ENCODE peak calls at places on chromosomes 4 and X, in eight cellular contexts. N, H, C, L, Q, D, O and R are unnamed samples.

GRCh38 chr4:15234585-15235126 is 193.2 kb upstream of the C1QTNF7 start:
- DNase-seq in N (no peak), H (peak; percentile 97), C (no peak), L (no peak), Q (no peak), D (no peak), O (peak; percentile 94), R (no peak)

GRCh38 chrX:119870626-119871131 is 854 bp downstream of the RNF113A start:
- DNase-seq in N (no peak), H (peak; percentile 58), C (no peak), L (peak; percentile 54), Q (no peak), D (no peak), O (peak; percentile 56), R (peak; percentile 66)

GRCh38 chr4:108492816-108493595 is 127.4 kb upstream of the RPL34 start:
- DNase-seq in N (no peak), H (peak; percentile 42), C (no peak), L (peak; percentile 47), Q (no peak), D (peak; percentile 75), O (peak; percentile 23), R (peak; percentile 52)

GRCh38 chr4:35900608-35901243 is 343.6 kb downstream of the ARAP2 start:
- DNase-seq in N (no peak), H (no peak), C (no peak), L (no peak), Q (no peak), D (no peak), O (no peak), R (no peak)

GRCh38 chrX:50903387-50904027 is 7.0 kb upstream of the BMP15 start:
- DNase-seq in N (peak; percentile 18), H (peak; percentile 47), C (no peak), L (no peak), Q (no peak), D (no peak), O (peak; percentile 63), R (peak; percentile 79)

GRCh38 chr4:147958459-147959065 is 226.7 kb downstream of the ARHGAP10 start:
- DNase-seq in N (no peak), H (no peak), C (no peak), L (no peak), Q (no peak), D (no peak), O (no peak), R (no peak)

GRCh38 chrX:46553935-46554334 is 8.7 kb upstream of the ZNF674 start:
- DNase-seq in N (no peak), H (no peak), C (no peak), L (no peak), Q (no peak), D (no peak), O (no peak), R (no peak)

GRCh38 chrX:13168276-13168675 is 123.9 kb upstream of the FAM9C start:
- DNase-seq in N (no peak), H (no peak), C (no peak), L (no peak), Q (no peak), D (no peak), O (no peak), R (no peak)

GRCh38 chr4:2321279-2322196 is 59.6 kb upstream of the MXD4 start:
- DNase-seq in N (no peak), H (no peak), C (no peak), L (no peak), Q (no peak), D (no peak), O (no peak), R (no peak)

GRCh38 chr4:184262901-184263300 is 45.2 kb upstream of the ENPP6 start:
- DNase-seq in N (no peak), H (peak; percentile 21), C (no peak), L (no peak), Q (no peak), D (no peak), O (peak; percentile 79), R (no peak)

GRCh38 chr4:16082038-16082423 is 1.8 kb downstream of the PROM1 start:
- DNase-seq in N (no peak), H (no peak), C (no peak), L (no peak), Q (no peak), D (no peak), O (peak; percentile 8), R (no peak)

GRCh38 chr4:169416997-169417396 is 146.2 kb upstream of the SH3RF1 start:
- DNase-seq in N (no peak), H (peak; percentile 13), C (no peak), L (no peak), Q (no peak), D (no peak), O (no peak), R (no peak)

GRCh38 chr4:2663275-2663674 is 92.9 kb downstream of the TNIP2 start:
- DNase-seq in N (no peak), H (no peak), C (no peak), L (no peak), Q (no peak), D (no peak), O (no peak), R (no peak)

GRCh38 chr4:39125600-39125985 is 56.7 kb upstream of the WDR19 start:
- DNase-seq in N (no peak), H (no peak), C (no peak), L (no peak), Q (no peak), D (no peak), O (no peak), R (no peak)

GRCh38 chr4:106704253-106704870 is 331.8 kb downstream of the DKK2 start:
- DNase-seq in N (no peak), H (no peak), C (no peak), L (no peak), Q (no peak), D (no peak), O (peak; percentile 71), R (no peak)

GRCh38 chr4:1900624-1901023 is 29.4 kb downstream of the NSD2 start:
- DNase-seq in N (no peak), H (no peak), C (peak; percentile 52), L (no peak), Q (no peak), D (no peak), O (no peak), R (no peak)

GRCh38 chr4:105462610-105463009 is 11.3 kb downstream of the PPA2 start:
- DNase-seq in N (no peak), H (no peak), C (no peak), L (no peak), Q (no peak), D (no peak), O (no peak), R (no peak)

GRCh38 chrX:38458071-38458470 is 103.3 kb upstream of the TSPAN7 start:
- DNase-seq in N (no peak), H (no peak), C (no peak), L (no peak), Q (no peak), D (no peak), O (no peak), R (no peak)

GRCh38 chr4:183399166-183399565 is 45.3 kb upstream of the CDKN2AIP start:
- DNase-seq in N (no peak), H (no peak), C (no peak), L (no peak), Q (no peak), D (no peak), O (no peak), R (no peak)

GRCh38 chr4:25865586-25865985 is 2.8 kb upstream of the SEL1L3 start:
- DNase-seq in N (no peak), H (no peak), C (no peak), L (no peak), Q (no peak), D (peak; percentile 72), O (peak; percentile 30), R (peak; percentile 66)

GRCh38 chr4:40628888-40629287 is 776 bp downstream of the RBM47 start:
- DNase-seq in N (no peak), H (no peak), C (no peak), L (no peak), Q (no peak), D (no peak), O (peak; percentile 22), R (no peak)

GRCh38 chr4:107712236-107712635 is 7.8 kb downstream of the PAPSS1 start:
- DNase-seq in N (no peak), H (no peak), C (no peak), L (no peak), Q (no peak), D (no peak), O (no peak), R (no peak)

GRCh38 chrX:40773809-40774208 is 38.5 kb upstream of the MED14 start:
- DNase-seq in N (peak; percentile 35), H (peak; percentile 61), C (no peak), L (no peak), Q (no peak), D (no peak), O (peak; percentile 83), R (no peak)

GRCh38 chr4:86971355-86971683 is 36.5 kb downstream of the AFF1 start:
- DNase-seq in N (no peak), H (no peak), C (no peak), L (no peak), Q (no peak), D (no peak), O (no peak), R (no peak)
- H3K4me1 ChIP-seq in N (peaks cover 34% of the 10 kb centered on the region), H (peaks cover 6% of the 10 kb centered on the region), C (peaks cover 44% of the 10 kb centered on the region), L (no peaks in the 10 kb centered on the region), Q (peaks cover 13% of the 10 kb centered on the region), D (peaks cover 17% of the 10 kb centered on the region), O (peaks cover 6% of the 10 kb centered on the region), R (peaks cover 7% of the 10 kb centered on the region)

DNA sequence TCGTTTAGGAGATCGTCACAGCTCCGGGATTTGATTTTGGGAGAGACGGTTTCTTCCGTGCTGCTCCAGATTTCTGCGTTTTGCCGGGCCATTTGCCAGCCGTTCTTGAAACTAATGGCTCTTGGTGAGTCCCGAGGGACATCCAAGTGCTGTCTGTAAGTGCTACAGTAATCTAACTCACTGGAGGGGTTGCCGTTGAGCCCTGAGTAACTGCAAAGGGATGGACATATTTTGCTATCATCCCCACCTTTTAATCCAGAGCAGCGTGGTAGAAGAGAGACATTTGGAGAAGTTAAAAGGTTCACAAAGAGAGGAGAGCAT is 88.9 kb upstream of the PDLIM3 start:
- DNase-seq in N (no peak), H (no peak), C (no peak), L (no peak), Q (peak; percentile 54), D (no peak), O (no peak), R (no peak)
- H3K4me1 ChIP-seq in N (peaks cover 35% of the 10 kb centered on the region), H (no peaks in the 10 kb centered on the region), C (no peaks in the 10 kb centered on the region), L (no peaks in the 10 kb centered on the region), Q (peaks cover 6% of the 10 kb centered on the region), D (no peaks in the 10 kb centered on the region), O (no peaks in the 10 kb centered on the region), R (no peaks in the 10 kb centered on the region)

GRCh38 chr4:150310159-150310895 is 232.1 kb downstream of the DCLK2 start:
- DNase-seq in N (no peak), H (peak; percentile 49), C (no peak), L (no peak), Q (no peak), D (no peak), O (peak; percentile 54), R (no peak)
- H3K4me1 ChIP-seq in N (peaks cover 5% of the 10 kb centered on the region), H (peaks cover 3% of the 10 kb centered on the region), C (peaks cover 5% of the 10 kb centered on the region), L (no peaks in the 10 kb centered on the region), Q (no peaks in the 10 kb centered on the region), D (peaks cover 5% of the 10 kb centered on the region), O (peaks cover 46% of the 10 kb centered on the region), R (no peaks in the 10 kb centered on the region)

DNA sequence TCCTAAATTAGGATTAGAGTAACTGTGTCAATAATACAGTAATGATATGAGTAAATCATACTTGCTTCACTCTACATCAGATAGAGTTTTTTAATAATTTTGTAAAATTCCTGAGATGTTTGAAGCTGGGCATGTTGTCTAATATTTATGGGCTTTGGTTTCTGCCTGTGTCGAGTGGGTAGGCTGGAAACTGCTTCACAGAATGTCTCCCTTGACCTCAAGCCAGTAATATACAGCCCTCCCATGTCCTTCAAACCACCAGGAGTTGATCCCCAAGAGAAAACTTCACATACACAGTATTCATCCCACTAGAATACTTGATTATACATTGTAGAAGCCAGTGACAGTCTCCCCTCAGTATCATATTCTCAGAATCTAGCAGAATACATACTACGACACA is 284.8 kb upstream of the TENM3 start:
- DNase-seq in N (no peak), H (no peak), C (no peak), L (no peak), Q (no peak), D (no peak), O (no peak), R (no peak)
- H3K4me1 ChIP-seq in N (peaks cover 27% of the 10 kb centered on the region), H (no peaks in the 10 kb centered on the region), C (no peaks in the 10 kb centered on the region), L (no peaks in the 10 kb centered on the region), Q (no peaks in the 10 kb centered on the region), D (no peaks in the 10 kb centered on the region), O (peaks cover 23% of the 10 kb centered on the region), R (no peaks in the 10 kb centered on the region)